ENCODE peak calls at places on chromosomes 16 and 17, in four cellular contexts. B is K562, U is H1, Y is HepG2. G is an unnamed sample.

GRCh38 chr16:82063456-82064082 is 28.5 kb downstream of the HSD17B2 start:
- DNase-seq in B (no peak), U (no peak), Y (peak), G (no peak)

GRCh38 chr16:74140557-74140956 is 156.1 kb upstream of the PSMD7 start:
- DNase-seq in U (no peak), B (no peak), Y (no peak), G (no peak)

GRCh38 chr17:17587614-17588336 is 3.7 kb downstream of the PEMT start:
- DNase-seq in B (no peak), Y (no peak), U (no peak), G (no peak)

GRCh38 chr17:58391302-58391984 is 25.9 kb downstream of the RNF43 start:
- DNase-seq in Y (peak), B (peak), U (no peak), G (peak)

GRCh38 chr16:4933871-4934395 is 3.0 kb downstream of the PPL start:
- DNase-seq in Y (no peak), U (no peak), B (no peak), G (no peak)

GRCh38 chr17:44004077-44004760 is at the start of gene NAGS:
- DNase-seq in B (peak), Y (peak), U (no peak), G (no peak)

GRCh38 chr17:8253801-8254200 is 4.7 kb downstream of the PFAS start:
- DNase-seq in Y (no peak), B (no peak), U (no peak), G (peak)

GRCh38 chr17:73879987-73880386 is 235.7 kb upstream of the SDK2 start:
- DNase-seq in Y (no peak), U (no peak), B (no peak), G (no peak)

GRCh38 chr17:55238931-55239297 is 25.8 kb upstream of the HLF start:
- DNase-seq in B (peak), Y (peak), U (no peak), G (no peak)

GRCh38 chr17:81518113-81518784 is 5.7 kb upstream of the ACTG1 start:
- DNase-seq in Y (no peak), U (no peak), B (no peak), G (no peak)

GRCh38 chr16:67163164-67163902 is 1.2 kb upstream of the HSF4 start:
- DNase-seq in U (no peak), B (no peak), Y (no peak), G (no peak)

GRCh38 chr17:17497065-17497844 is 1.1 kb upstream of the RASD1 start:
- DNase-seq in B (no peak), Y (no peak), U (no peak), G (no peak)

GRCh38 chr16:30445149-30445407 is 596 bp downstream of the SEPHS2 start:
- DNase-seq in Y (no peak), B (no peak), U (no peak), G (no peak)

GRCh38 chr17:57892820-57893595 is 43.2 kb upstream of the MRPS23 start:
- DNase-seq in Y (peak), B (no peak), U (no peak), G (peak)

GRCh38 chr17:17487998-17488397 is 8.2 kb downstream of the RASD1 start:
- DNase-seq in Y (no peak), U (no peak), B (no peak), G (no peak)

GRCh38 chr16:51657844-51658243 is 506.8 kb upstream of the SALL1 start:
- DNase-seq in B (no peak), U (no peak), Y (no peak), G (no peak)

GRCh38 chr16:73056911-73057310 is 9.0 kb upstream of the ZFHX3 start:
- DNase-seq in U (no peak), Y (no peak), B (no peak), G (no peak)

GRCh38 chr16:66926171-66926570 is 836 bp upstream of the RRAD start:
- DNase-seq in U (no peak), B (no peak), Y (no peak), G (no peak)

GRCh38 chr16:96935-97381 is 18.9 kb downstream of the MPG start:
- DNase-seq in U (peak), Y (peak), B (peak), G (peak)

GRCh38 chr17:69607162-69607834 is 192.8 kb downstream of the MAP2K6 start:
- DNase-seq in Y (peak), U (peak), B (peak), G (peak)

GRCh38 chr17:18160128-18160856 is 23.3 kb upstream of the ALKBH5 start:
- DNase-seq in Y (no peak), B (no peak), U (no peak), G (no peak)

GRCh38 chr16:65875362-65876199 is 490.9 kb upstream of the CDH5 start:
- DNase-seq in U (no peak), B (no peak), Y (no peak), G (no peak)

GRCh38 chr17:48335858-48336500 is 94.0 kb downstream of the SKAP1 start:
- DNase-seq in Y (peak), U (no peak), B (peak), G (peak)

GRCh38 chr17:7747586-7747985 is 30.0 kb downstream of the DNAH2 start:
- DNase-seq in Y (peak), B (no peak), U (no peak), G (no peak)

GRCh38 chr17:37294888-37295287 is 80.9 kb upstream of the C17orf78 start:
- DNase-seq in Y (no peak), B (no peak), U (no peak), G (no peak)
- TF ChIP-seq RNF2 in Y (no peak), B (no peak), U (no peak), G (no peak)

GRCh38 chr17:2433696-2434095 is 32.8 kb upstream of the MNT start:
- DNase-seq in Y (no peak), U (no peak), B (no peak), G (no peak)

GRCh38 chr17:2435852-2436251 is 35.0 kb upstream of the MNT start:
- DNase-seq in B (no peak), U (no peak), Y (no peak), G (no peak)

GRCh38 chr17:2436516-2436915 is 35.7 kb upstream of the MNT start:
- DNase-seq in U (no peak), Y (no peak), B (no peak), G (no peak)

GRCh38 chr17:2438823-2439222 is 38.0 kb upstream of the MNT start:
- DNase-seq in Y (no peak), B (no peak), U (no peak), G (no peak)

DNA sequence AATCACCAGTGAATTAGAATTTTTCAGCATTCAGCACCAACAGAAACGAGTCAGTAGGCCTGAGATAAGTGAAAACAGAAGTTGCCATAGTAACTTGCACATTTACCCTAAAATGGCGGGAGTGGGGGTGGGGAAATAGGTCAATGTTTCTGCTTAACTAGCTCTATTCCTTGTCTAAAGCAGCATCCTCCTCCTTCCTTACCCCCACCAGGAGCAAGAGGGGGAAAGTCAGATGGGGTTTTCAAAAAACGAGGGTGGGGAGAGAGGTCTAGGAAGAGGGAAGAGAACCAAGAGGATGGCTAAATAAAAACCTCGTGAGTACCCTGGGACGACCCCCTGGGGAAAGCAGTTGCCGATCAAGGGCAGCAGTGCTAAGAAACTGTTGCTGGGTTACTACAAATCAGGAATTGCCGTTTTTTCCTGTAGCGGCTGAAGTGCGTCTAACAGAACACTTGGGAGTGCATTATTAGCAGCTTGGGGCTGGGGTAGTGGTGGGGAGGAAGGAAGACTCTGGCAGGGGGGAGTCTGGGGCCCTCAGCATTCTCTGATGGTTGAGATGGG is 34.4 kb upstream of the MNT start:
- DNase-seq in Y (no peak), U (no peak), B (no peak), G (no peak)
- TF ChIP-seq HDAC2 in Y (no peak), U (no peak), B (no peak), G (no peak)

GRCh38 chr16:2487517-2487842 is 12.6 kb downstream of the TBC1D24 start:
- DNase-seq in Y (no peak), U (no peak), B (no peak), G (no peak)

GRCh38 chr16:2492292-2492691 is 17.4 kb downstream of the TBC1D24 start:
- DNase-seq in Y (no peak), U (no peak), B (no peak), G (no peak)

GRCh38 chr16:2487903-2488531 is 13.1 kb downstream of the TBC1D24 start:
- DNase-seq in B (no peak), Y (no peak), U (no peak), G (no peak)

GRCh38 chr16:2489581-2489980 is 14.7 kb downstream of the TBC1D24 start:
- DNase-seq in Y (no peak), B (no peak), U (no peak), G (no peak)

GRCh38 chr16:2490190-2491105 is 15.5 kb downstream of the TBC1D24 start:
- DNase-seq in U (no peak), B (no peak), Y (no peak), G (no peak)
- TF ChIP-seq RNF2 in U (no peak), B (no peak), Y (no peak), G (no peak)

DNA sequence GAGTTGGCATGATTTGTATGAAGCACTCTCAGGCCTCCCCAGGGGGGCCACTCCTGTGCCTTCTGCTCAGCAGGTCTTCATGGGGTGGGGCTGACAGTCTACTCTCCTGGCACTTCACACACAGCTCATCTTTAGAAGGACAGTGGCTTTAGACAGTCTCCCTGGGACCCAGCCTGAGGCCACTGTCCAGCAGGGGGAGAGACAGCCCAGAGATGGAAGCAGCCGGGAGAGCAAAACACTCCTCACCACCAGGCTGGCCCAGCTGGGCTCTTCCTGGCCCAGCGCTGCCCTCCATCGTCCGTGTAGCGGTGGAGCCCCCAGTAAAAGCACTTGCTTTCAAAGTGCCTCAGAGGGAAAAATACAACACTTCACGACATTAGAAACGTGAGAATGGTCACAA is 62.0 kb upstream of the CRHR1 start:
- DNase-seq in U (no peak), B (peak), Y (peak), G (peak)
- TF ChIP-seq HDAC2 in U (no peak), B (no peak), Y (no peak), G (no peak)

GRCh38 chr17:50629902-50630301 is 4.8 kb upstream of the ABCC3 start:
- DNase-seq in U (no peak), B (no peak), Y (no peak), G (no peak)
- TF ChIP-seq RNF2 in U (no peak), B (no peak), Y (no peak), G (no peak)

GRCh38 chr16:83856846-83857245 is 42.1 kb upstream of the MLYCD start:
- DNase-seq in Y (no peak), B (no peak), U (no peak), G (no peak)

GRCh38 chr16:83853834-83854233 is 45.1 kb upstream of the MLYCD start:
- DNase-seq in B (no peak), U (no peak), Y (no peak), G (no peak)

GRCh38 chr16:83852774-83853173 is 45.0 kb downstream of the HSBP1 start:
- DNase-seq in B (no peak), U (no peak), Y (no peak), G (no peak)

GRCh38 chr16:83851473-83851872 is 43.7 kb downstream of the HSBP1 start:
- DNase-seq in B (no peak), U (no peak), Y (no peak), G (no peak)

GRCh38 chr16:83854420-83854819 is 44.5 kb upstream of the MLYCD start:
- DNase-seq in Y (no peak), B (no peak), U (no peak), G (no peak)
- TF ChIP-seq HDAC2 in Y (no peak), B (no peak), U (no peak), G (no peak)

DNA sequence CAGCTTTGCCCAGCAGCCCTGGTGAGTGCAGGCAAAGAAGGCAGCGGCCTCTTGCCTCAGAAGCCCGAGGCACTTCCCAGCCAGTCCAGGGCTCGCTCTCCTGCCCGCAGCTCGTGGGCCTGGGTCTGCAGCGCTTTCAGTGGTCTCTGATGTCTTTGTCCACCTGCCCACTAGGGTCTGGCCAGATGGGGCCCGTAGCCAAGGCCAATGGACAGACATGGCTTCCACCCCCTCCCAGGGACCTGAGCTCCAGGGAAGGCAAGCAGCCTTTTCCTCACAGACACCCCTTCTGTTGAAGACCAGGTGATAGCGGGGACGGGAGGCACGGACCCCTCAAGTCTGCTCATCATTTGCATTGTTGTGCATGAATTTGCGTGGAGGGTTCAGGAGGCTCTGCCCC is 33.7 kb upstream of the ZC3H18 start:
- DNase-seq in Y (no peak), B (peak), U (no peak), G (no peak)
- TF ChIP-seq RNF2 in Y (no peak), B (no peak), U (no peak), G (no peak)

DNA sequence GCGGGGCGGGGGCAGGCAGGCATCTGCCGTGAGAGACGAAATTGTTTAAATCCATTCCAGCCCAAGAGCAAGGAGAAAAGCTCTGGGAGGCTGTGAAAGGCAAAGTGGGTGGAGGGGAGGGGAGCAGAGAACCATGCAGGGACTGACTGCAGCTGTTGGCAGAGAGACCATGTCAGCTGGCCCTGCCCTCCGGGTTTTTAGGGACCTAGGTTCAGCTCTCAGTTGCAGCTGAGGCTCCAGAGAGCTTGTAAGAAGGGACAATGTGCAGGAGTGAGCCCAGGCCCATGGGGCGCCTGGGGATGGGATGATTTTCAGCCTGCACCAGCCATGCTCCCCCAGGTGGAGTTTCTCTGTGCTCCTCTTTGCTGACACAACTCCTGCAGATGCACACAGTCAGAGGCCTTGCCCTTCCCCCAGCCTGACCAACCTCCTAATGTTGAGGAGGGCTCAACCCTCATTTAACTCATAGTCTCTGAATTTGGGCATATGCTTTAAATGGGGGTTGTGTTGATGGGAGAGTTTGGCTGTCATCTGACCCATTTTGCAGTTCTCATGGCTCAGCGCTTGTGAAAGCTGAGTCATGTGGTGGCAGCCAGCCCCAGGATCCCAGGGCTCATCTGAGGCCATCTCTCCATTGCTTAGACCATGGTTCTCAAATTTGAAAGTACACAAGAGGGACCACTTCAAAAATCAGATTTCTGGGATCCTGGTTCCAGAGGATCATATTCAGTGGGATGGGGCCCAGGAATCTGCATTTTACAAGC is 70.8 kb downstream of the PLXDC1 start:
- DNase-seq in Y (no peak), B (no peak), U (no peak), G (no peak)
- TF ChIP-seq HDAC2 in Y (no peak), B (no peak), U (no peak), G (no peak)

GRCh38 chr16:21057875-21058274 is 92.8 kb downstream of the DNAH3 start:
- DNase-seq in U (no peak), Y (no peak), B (no peak), G (no peak)
- TF ChIP-seq RNF2 in U (no peak), Y (no peak), B (no peak), G (no peak)

DNA sequence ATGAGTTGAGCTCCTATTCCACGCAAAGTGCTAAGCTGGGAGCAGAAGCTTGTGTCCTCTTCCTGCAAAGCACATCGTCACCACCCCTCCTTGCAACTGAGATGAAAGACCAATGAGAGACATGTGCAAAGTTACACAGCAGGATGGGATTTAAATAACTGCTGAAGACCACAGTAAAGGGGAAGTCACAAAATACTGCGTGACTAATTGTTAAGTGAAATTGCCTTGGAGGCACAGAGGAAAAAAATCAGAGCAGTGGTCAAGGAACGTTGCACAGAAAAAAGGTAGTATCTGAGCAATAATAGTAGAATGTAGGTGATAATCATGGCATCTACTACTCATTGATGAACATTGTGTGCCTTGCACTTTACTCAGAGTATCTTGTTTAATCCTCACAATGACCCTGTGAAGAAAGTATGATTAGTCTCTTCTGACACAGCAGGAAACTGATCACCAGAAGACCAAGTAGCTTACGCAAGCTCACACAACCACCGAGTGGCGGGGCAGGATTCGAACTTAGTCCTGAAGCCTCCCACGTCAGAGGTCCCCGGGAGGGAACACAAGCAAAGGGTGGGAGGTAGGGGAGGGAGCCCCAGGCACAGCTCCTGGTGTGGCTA is 15.4 kb upstream of the MYO18A start:
- DNase-seq in Y (no peak), B (no peak), U (no peak), G (no peak)
- TF ChIP-seq HDAC2 in Y (no peak), B (no peak), U (no peak), G (no peak)